ENCODE peak calls at places on chromosomes 6 and 20, in six cellular contexts. One of them, this sample, is unnamed.

GRCh38 chr20:16476032-16476431 is 97.2 kb downstream of the KIF16B start:
- DNase-seq in HCT116: peak
- DNase-seq in IMR-90: peak
- DNase-seq in fibroblast of lung: peak
- DNase-seq in PC-3: peak
- DNase-seq in neural progenitor cell: peak
- DNase-seq in this sample: no peak

GRCh38 chr20:37344506-37345338 is 1.2 kb upstream of the SRC start:
- DNase-seq in HCT116: no peak
- DNase-seq in IMR-90: no peak
- DNase-seq in fibroblast of lung: no peak
- DNase-seq in PC-3: peak
- DNase-seq in neural progenitor cell: no peak
- DNase-seq in this sample: no peak

GRCh38 chr6:121382467-121383121 is 48.3 kb upstream of the TBC1D32 start:
- DNase-seq in HCT116: no peak
- DNase-seq in IMR-90: no peak
- DNase-seq in fibroblast of lung: peak
- DNase-seq in PC-3: peak
- DNase-seq in neural progenitor cell: no peak
- DNase-seq in this sample: no peak

GRCh38 chr20:6818033-6818808 is 50.7 kb downstream of the BMP2 start:
- DNase-seq in HCT116: no peak
- DNase-seq in IMR-90: no peak
- DNase-seq in fibroblast of lung: no peak
- DNase-seq in PC-3: no peak
- DNase-seq in neural progenitor cell: peak
- DNase-seq in this sample: peak

GRCh38 chr6:143288923-143289322 is 161.6 kb downstream of the ADAT2 start:
- DNase-seq in HCT116: no peak
- DNase-seq in IMR-90: no peak
- DNase-seq in fibroblast of lung: no peak
- DNase-seq in PC-3: no peak
- DNase-seq in neural progenitor cell: no peak
- DNase-seq in this sample: no peak

GRCh38 chr6:82270791-82271392 is 23.3 kb upstream of the IBTK start:
- DNase-seq in HCT116: peak
- DNase-seq in IMR-90: peak
- DNase-seq in fibroblast of lung: peak
- DNase-seq in PC-3: peak
- DNase-seq in neural progenitor cell: peak
- DNase-seq in this sample: peak

GRCh38 chr6:159999240-159999671 is 30.4 kb downstream of the IGF2R start:
- DNase-seq in HCT116: no peak
- DNase-seq in IMR-90: no peak
- DNase-seq in fibroblast of lung: no peak
- DNase-seq in PC-3: no peak
- DNase-seq in neural progenitor cell: no peak
- DNase-seq in this sample: no peak

GRCh38 chr6:43277643-43278523 is 20.2 kb upstream of the SLC22A7 start:
- DNase-seq in HCT116: no peak
- DNase-seq in IMR-90: peak
- DNase-seq in fibroblast of lung: no peak
- DNase-seq in PC-3: no peak
- DNase-seq in neural progenitor cell: peak
- DNase-seq in this sample: no peak

GRCh38 chr20:45867811-45868176 is 10.4 kb downstream of the ZSWIM3 start:
- DNase-seq in HCT116: no peak
- DNase-seq in IMR-90: peak
- DNase-seq in fibroblast of lung: peak
- DNase-seq in PC-3: peak
- DNase-seq in neural progenitor cell: no peak
- DNase-seq in this sample: peak

GRCh38 chr20:50283922-50284810 is 93.5 kb downstream of the CEBPB start:
- DNase-seq in HCT116: peak
- DNase-seq in IMR-90: peak
- DNase-seq in fibroblast of lung: no peak
- DNase-seq in PC-3: peak
- DNase-seq in neural progenitor cell: no peak
- DNase-seq in this sample: peak

GRCh38 chr20:60586417-60587105 is 628.3 kb downstream of the CDH26 start:
- DNase-seq in HCT116: no peak
- DNase-seq in IMR-90: no peak
- DNase-seq in fibroblast of lung: no peak
- DNase-seq in PC-3: no peak
- DNase-seq in neural progenitor cell: no peak
- DNase-seq in this sample: no peak

GRCh38 chr6:26332843-26333242 is 32.2 kb upstream of the BTN3A2 start:
- DNase-seq in HCT116: no peak
- DNase-seq in IMR-90: no peak
- DNase-seq in fibroblast of lung: no peak
- DNase-seq in PC-3: no peak
- DNase-seq in neural progenitor cell: no peak
- DNase-seq in this sample: no peak
- H3K4me2 ChIP-seq in HCT116: no peak
- H3K4me2 ChIP-seq in IMR-90: no peak
- H3K4me2 ChIP-seq in fibroblast of lung: no peak
- H3K4me2 ChIP-seq in PC-3: peak
- H3K4me2 ChIP-seq in neural progenitor cell: peak
- H3K4me2 ChIP-seq in this sample: peak

GRCh38 chr20:41951615-41952014 is 333.4 kb upstream of the CHD6 start:
- DNase-seq in HCT116: no peak
- DNase-seq in IMR-90: no peak
- DNase-seq in fibroblast of lung: no peak
- DNase-seq in PC-3: no peak
- DNase-seq in neural progenitor cell: no peak
- DNase-seq in this sample: no peak
- TF ChIP-seq CTCF in HCT116: no peak
- TF ChIP-seq CTCF in IMR-90: no peak
- TF ChIP-seq CTCF in fibroblast of lung: no peak
- TF ChIP-seq CTCF in PC-3: no peak
- TF ChIP-seq CTCF in neural progenitor cell: no peak
- TF ChIP-seq CTCF in this sample: no peak

GRCh38 chr6:39932386-39932785 is 1.9 kb downstream of the MOCS1 start:
- DNase-seq in HCT116: no peak
- DNase-seq in IMR-90: no peak
- DNase-seq in fibroblast of lung: no peak
- DNase-seq in PC-3: no peak
- DNase-seq in neural progenitor cell: no peak
- DNase-seq in this sample: no peak

GRCh38 chr6:39930540-39930939 is 3.7 kb downstream of the MOCS1 start:
- DNase-seq in HCT116: no peak
- DNase-seq in IMR-90: no peak
- DNase-seq in fibroblast of lung: no peak
- DNase-seq in PC-3: no peak
- DNase-seq in neural progenitor cell: no peak
- DNase-seq in this sample: no peak

GRCh38 chr6:39931607-39932006 is 2.7 kb downstream of the MOCS1 start:
- DNase-seq in HCT116: no peak
- DNase-seq in IMR-90: no peak
- DNase-seq in fibroblast of lung: no peak
- DNase-seq in PC-3: no peak
- DNase-seq in neural progenitor cell: no peak
- DNase-seq in this sample: no peak

GRCh38 chr6:39934060-39934757 is at the start of gene MOCS1:
- DNase-seq in HCT116: peak
- DNase-seq in IMR-90: peak
- DNase-seq in fibroblast of lung: peak
- DNase-seq in PC-3: peak
- DNase-seq in neural progenitor cell: peak
- DNase-seq in this sample: peak

DNA sequence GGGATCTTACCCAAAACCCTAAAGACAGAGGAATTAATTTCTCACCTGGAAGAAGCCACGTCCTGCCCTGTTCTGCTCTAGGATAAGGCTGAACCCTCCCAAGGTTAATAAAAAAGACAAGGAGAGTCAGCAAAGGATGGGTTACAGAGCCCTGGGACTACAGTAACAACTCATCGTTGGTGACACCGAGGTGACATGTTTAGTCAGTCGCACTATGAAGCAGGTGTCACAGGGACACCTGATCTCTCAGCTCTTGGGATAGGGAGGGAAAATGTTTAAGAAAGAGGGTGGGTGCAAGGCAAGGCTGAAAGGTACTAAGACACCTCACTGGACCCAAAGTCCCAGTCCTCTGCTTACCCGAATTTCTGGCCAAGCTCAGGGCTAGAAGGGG is 598 bp downstream of the MOCS1 start:
- DNase-seq in HCT116: no peak
- DNase-seq in IMR-90: no peak
- DNase-seq in fibroblast of lung: no peak
- DNase-seq in PC-3: no peak
- DNase-seq in neural progenitor cell: no peak
- DNase-seq in this sample: no peak
- H2AFZ ChIP-seq in HCT116: no peak
- H2AFZ ChIP-seq in IMR-90: peak
- H2AFZ ChIP-seq in fibroblast of lung: peak
- H2AFZ ChIP-seq in PC-3: peak
- H2AFZ ChIP-seq in neural progenitor cell: peak
- H2AFZ ChIP-seq in this sample: peak

GRCh38 chr20:34377072-34377847 is 14.2 kb downstream of the ITCH start:
- DNase-seq in HCT116: no peak
- DNase-seq in IMR-90: no peak
- DNase-seq in fibroblast of lung: no peak
- DNase-seq in PC-3: no peak
- DNase-seq in neural progenitor cell: no peak
- DNase-seq in this sample: no peak

GRCh38 chr20:34375977-34376430 is 12.9 kb downstream of the ITCH start:
- DNase-seq in HCT116: no peak
- DNase-seq in IMR-90: no peak
- DNase-seq in fibroblast of lung: no peak
- DNase-seq in PC-3: no peak
- DNase-seq in neural progenitor cell: no peak
- DNase-seq in this sample: no peak

GRCh38 chr20:34370062-34370461 is 7.0 kb downstream of the ITCH start:
- DNase-seq in HCT116: no peak
- DNase-seq in IMR-90: no peak
- DNase-seq in fibroblast of lung: no peak
- DNase-seq in PC-3: no peak
- DNase-seq in neural progenitor cell: no peak
- DNase-seq in this sample: no peak

GRCh38 chr20:34369265-34369664 is 6.2 kb downstream of the ITCH start:
- DNase-seq in HCT116: no peak
- DNase-seq in IMR-90: no peak
- DNase-seq in fibroblast of lung: no peak
- DNase-seq in PC-3: peak
- DNase-seq in neural progenitor cell: no peak
- DNase-seq in this sample: no peak

GRCh38 chr20:34374209-34374749 is 11.2 kb downstream of the ITCH start:
- DNase-seq in HCT116: no peak
- DNase-seq in IMR-90: no peak
- DNase-seq in fibroblast of lung: no peak
- DNase-seq in PC-3: no peak
- DNase-seq in neural progenitor cell: no peak
- DNase-seq in this sample: no peak
- H3K4me2 ChIP-seq in HCT116: no peak
- H3K4me2 ChIP-seq in IMR-90: no peak
- H3K4me2 ChIP-seq in fibroblast of lung: no peak
- H3K4me2 ChIP-seq in PC-3: no peak
- H3K4me2 ChIP-seq in neural progenitor cell: no peak
- H3K4me2 ChIP-seq in this sample: no peak

DNA sequence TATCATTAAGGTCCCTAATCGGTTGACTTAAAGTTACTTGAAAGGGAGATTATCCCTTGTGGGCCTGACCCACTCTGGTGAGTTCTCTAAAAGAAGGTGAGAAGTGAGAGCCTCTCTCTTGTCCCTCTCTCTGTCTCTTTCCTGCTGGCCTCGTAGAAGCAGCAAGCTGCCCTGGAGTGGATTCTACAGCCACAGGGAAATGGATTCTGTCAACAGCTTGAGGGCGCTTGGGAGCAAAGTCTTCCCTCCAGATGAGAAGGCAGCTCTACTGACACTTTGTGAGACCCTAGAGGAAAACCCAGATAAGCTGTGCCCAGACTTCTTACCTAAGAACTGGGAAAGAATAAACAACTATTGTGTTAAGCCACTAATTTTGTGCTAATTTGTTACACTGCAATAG is 40.0 kb downstream of the ANKRD60 start:
- DNase-seq in HCT116: no peak
- DNase-seq in IMR-90: no peak
- DNase-seq in fibroblast of lung: no peak
- DNase-seq in PC-3: no peak
- DNase-seq in neural progenitor cell: peak
- DNase-seq in this sample: no peak
- TF ChIP-seq CTCF in HCT116: peak
- TF ChIP-seq CTCF in IMR-90: no peak
- TF ChIP-seq CTCF in fibroblast of lung: no peak
- TF ChIP-seq CTCF in PC-3: peak
- TF ChIP-seq CTCF in neural progenitor cell: peak
- TF ChIP-seq CTCF in this sample: no peak